ENCODE peak calls at places on chromosomes 4 and X, in ten cellular contexts. B, L, I, J, E, D, U, H, T and M are unnamed samples.

GRCh38 chr4:172168888-172169287 is 355.7 kb downstream of the GALNTL6 start:
- DNase-seq in B (no peak), L (no peak), I (no peak), J (no peak), E (no peak), D (no peak), U (no peak), H (no peak), T (no peak), M (no peak)

GRCh38 chrX:117633277-117633676 is 483.3 kb downstream of the KLHL13 start:
- DNase-seq in B (no peak), L (no peak), I (no peak), J (no peak), E (no peak), D (no peak), U (no peak), H (no peak), T (no peak), M (no peak)

GRCh38 chr4:25107827-25108516 is 52.3 kb downstream of the SEPSECS start:
- DNase-seq in B (no peak), L (peak; percentile 39), I (no peak), J (no peak), E (peak; percentile 46), D (no peak), U (no peak), H (no peak), T (no peak), M (no peak)

GRCh38 chr4:184896868-184897715 is 71.3 kb upstream of the ACSL1 start:
- DNase-seq in B (no peak), L (peak; percentile 54), I (no peak), J (no peak), E (no peak), D (no peak), U (no peak), H (peak; percentile 68), T (peak; percentile 69), M (no peak)

GRCh38 chr4:121213940-121214339 is 49.8 kb upstream of the TNIP3 start:
- DNase-seq in B (no peak), L (no peak), I (no peak), J (no peak), E (no peak), D (no peak), U (no peak), H (no peak), T (no peak), M (no peak)

GRCh38 chrX:69226459-69227158 is 61.4 kb upstream of the PJA1 start:
- DNase-seq in B (peak; percentile 74), L (no peak), I (no peak), J (no peak), E (no peak), D (no peak), U (no peak), H (no peak), T (no peak), M (no peak)

GRCh38 chr4:105634402-105634801 is 74.1 kb downstream of the INTS12 start:
- DNase-seq in B (no peak), L (no peak), I (no peak), J (no peak), E (no peak), D (no peak), U (no peak), H (no peak), T (no peak), M (no peak)

GRCh38 chrX:54695816-54696487 is 102.1 kb downstream of the ITIH6 start:
- DNase-seq in B (no peak), L (no peak), I (no peak), J (no peak), E (no peak), D (no peak), U (no peak), H (no peak), T (peak; percentile 25), M (no peak)

GRCh38 chrX:19624754-19625153 is 109.4 kb upstream of the MAP3K15 start:
- DNase-seq in B (no peak), L (no peak), I (no peak), J (no peak), E (no peak), D (peak; percentile 23), U (no peak), H (no peak), T (no peak), M (no peak)

GRCh38 chrX:97685753-97686152 is 802.0 kb downstream of the RPA4 start:
- DNase-seq in B (no peak), L (peak; percentile 2), I (no peak), J (no peak), E (no peak), D (peak; percentile 17), U (no peak), H (peak; percentile 59), T (peak; percentile 8), M (peak; percentile 45)

GRCh38 chr4:132266374-132266773 is 882.7 kb upstream of the PCDH10 start:
- DNase-seq in B (no peak), L (no peak), I (no peak), J (no peak), E (no peak), D (no peak), U (no peak), H (no peak), T (no peak), M (no peak)

GRCh38 chrX:56564182-56564885 is 907 bp downstream of the UBQLN2 start:
- DNase-seq in B (no peak), L (peak; percentile 15), I (peak; percentile 50), J (no peak), E (no peak), D (peak; percentile 41), U (no peak), H (peak; percentile 16), T (peak; percentile 8), M (peak; percentile 3)

GRCh38 chr4:176680668-176681067 is 112.1 kb downstream of the VEGFC start:
- DNase-seq in B (no peak), L (no peak), I (no peak), J (no peak), E (no peak), D (no peak), U (no peak), H (no peak), T (no peak), M (no peak)

GRCh38 chr4:100164808-100165760 is 25.2 kb downstream of the DDIT4L start:
- DNase-seq in B (no peak), L (no peak), I (no peak), J (no peak), E (no peak), D (no peak), U (no peak), H (no peak), T (no peak), M (no peak)

DNA sequence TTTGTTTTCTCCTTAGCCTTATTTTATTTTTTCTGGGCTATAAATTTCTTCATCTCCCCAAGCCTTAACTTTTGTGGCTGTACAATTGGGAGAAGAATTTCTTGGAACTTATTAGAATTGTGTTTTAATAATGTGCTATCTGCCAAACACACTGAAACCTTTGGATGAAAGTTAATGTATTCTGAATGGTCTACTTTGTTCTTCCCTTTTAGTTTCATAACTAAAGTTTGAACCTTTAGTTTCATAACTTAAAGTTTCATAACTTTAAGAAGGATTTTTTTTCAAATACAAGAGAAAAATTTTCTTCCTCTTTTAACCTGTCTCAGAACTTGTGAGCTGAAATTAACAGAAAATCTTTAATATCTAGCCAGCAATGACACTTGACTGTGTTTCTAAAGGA is 182.2 kb downstream of the ARHGAP24 start:
- DNase-seq in B (no peak), L (no peak), I (no peak), J (no peak), E (no peak), D (no peak), U (no peak), H (no peak), T (no peak), M (no peak)
- TF ChIP-seq CTCF in B (no peak), L (no peak), I (no peak), J (no peak), E (no peak), D (no peak), U (no peak), H (no peak), T (no peak), M (no peak)

GRCh38 chr4:69470561-69470960 is 25.1 kb downstream of the UGT2B4 start:
- DNase-seq in B (no peak), L (no peak), I (no peak), J (no peak), E (no peak), D (no peak), U (no peak), H (peak; percentile 2), T (no peak), M (no peak)
- TF ChIP-seq CTCF in B (no peak), L (no peak), I (no peak), J (no peak), E (no peak), D (no peak), U (no peak), H (no peak), T (no peak), M (peak; percentile 15)

GRCh38 chrX:108001218-108001814 is 19.1 kb upstream of the TEX13B start:
- DNase-seq in B (no peak), L (peak; percentile 7), I (no peak), J (no peak), E (no peak), D (peak; percentile 42), U (peak; percentile 16), H (peak; percentile 66), T (peak; percentile 15), M (peak; percentile 24)
- TF ChIP-seq CTCF in B (peak; percentile 75), L (peak; percentile 26), I (no peak), J (no peak), E (no peak), D (peak; percentile 55), U (peak; percentile 49), H (peak; percentile 62), T (peak; percentile 35), M (peak; percentile 39)

GRCh38 chr4:109216085-109216696 is 86.3 kb downstream of the COL25A1 start:
- DNase-seq in B (no peak), L (no peak), I (no peak), J (no peak), E (no peak), D (no peak), U (no peak), H (no peak), T (no peak), M (no peak)
- TF ChIP-seq CTCF in B (no peak), L (no peak), I (no peak), J (no peak), E (no peak), D (no peak), U (no peak), H (no peak), T (no peak), M (no peak)